ENCODE peak calls at places on chromosomes 16 and 17, in seven cellular contexts. Z, M, F, Q, T, A and N are unnamed samples.

GRCh38 chr17:8753976-8754440 is 4.3 kb downstream of the SPDYE4 start:
- DNase-seq in Z (peak), M (no peak), F (peak), Q (no peak), T (peak), A (no peak), N (no peak)

GRCh38 chr17:72270530-72270929 is 149.7 kb downstream of the SOX9 start:
- DNase-seq in Z (no peak), M (no peak), F (no peak), Q (no peak), T (peak), A (peak), N (peak)

GRCh38 chr17:3865166-3865565 is 19.1 kb upstream of the NCBP3 start:
- DNase-seq in Z (no peak), M (no peak), F (no peak), Q (no peak), T (peak), A (no peak), N (no peak)

GRCh38 chr17:38443356-38444026 is 15.2 kb downstream of the ARHGAP23 start:
- DNase-seq in Z (peak), M (no peak), F (no peak), Q (no peak), T (no peak), A (no peak), N (no peak)

GRCh38 chr16:69127966-69128510 is 4.3 kb downstream of the CHTF8 start:
- DNase-seq in Z (no peak), M (no peak), F (no peak), Q (no peak), T (no peak), A (no peak), N (no peak)

GRCh38 chr17:27663862-27664605 is 33.0 kb downstream of the LGALS9 start:
- DNase-seq in Z (no peak), M (no peak), F (no peak), Q (no peak), T (no peak), A (no peak), N (no peak)

GRCh38 chr16:58116046-58116445 is 13.1 kb downstream of the CFAP20 start:
- DNase-seq in Z (no peak), M (no peak), F (no peak), Q (no peak), T (no peak), A (no peak), N (no peak)

GRCh38 chr17:81566461-81567126 is 14.4 kb upstream of the FAAP100 start:
- DNase-seq in Z (no peak), M (no peak), F (no peak), Q (peak), T (peak), A (peak), N (peak)

GRCh38 chr16:5649762-5650445 is 552.3 kb upstream of the EEF2KMT start:
- DNase-seq in Z (no peak), M (no peak), F (no peak), Q (no peak), T (no peak), A (no peak), N (no peak)

GRCh38 chr17:1375615-1376014 is 24.4 kb downstream of the YWHAE start:
- DNase-seq in Z (peak), M (no peak), F (no peak), Q (no peak), T (no peak), A (no peak), N (no peak)

GRCh38 chr17:70107441-70107840 is 32.4 kb downstream of the KCNJ16 start:
- DNase-seq in Z (no peak), M (no peak), F (no peak), Q (no peak), T (peak), A (no peak), N (no peak)

GRCh38 chr16:88373927-88374492 is 8.7 kb upstream of the ZNF469 start:
- DNase-seq in Z (no peak), M (no peak), F (no peak), Q (no peak), T (no peak), A (no peak), N (no peak)

GRCh38 chr16:48870141-48870540 is 260.2 kb upstream of the N4BP1 start:
- DNase-seq in Z (no peak), M (no peak), F (no peak), Q (no peak), T (no peak), A (no peak), N (no peak)

GRCh38 chr17:5619088-5619740 is 34.9 kb upstream of the NLRP1 start:
- DNase-seq in Z (peak), M (no peak), F (no peak), Q (no peak), T (no peak), A (no peak), N (no peak)

GRCh38 chr16:8982816-8983215 is 19.1 kb upstream of the USP7 start:
- DNase-seq in Z (no peak), M (no peak), F (no peak), Q (no peak), T (no peak), A (no peak), N (no peak)